ENCODE peak calls at places on chromosomes 13 and 19, in ten cellular contexts. P, S, R, Z, E, M, H, B, G and J are unnamed samples.

GRCh38 chr19:38441660-38442348 is 8.3 kb downstream of the RYR1 start:
- DNase-seq in B (no peak), S (no peak), G (no peak), P (peak; percentile 77), H (no peak), R (no peak), Z (no peak), E (no peak), M (peak; percentile 49), J (no peak)

GRCh38 chr13:72430923-72431322 is 296.5 kb downstream of the MZT1 start:
- DNase-seq in H (no peak), B (no peak), Z (no peak), E (no peak), S (no peak), G (no peak), P (no peak), R (no peak), M (no peak), J (no peak)

GRCh38 chr13:88124142-88124541 is 453.0 kb downstream of the SLITRK5 start:
- DNase-seq in G (no peak), R (no peak), H (no peak), E (no peak), B (no peak), M (no peak), P (no peak), S (no peak), Z (no peak), J (no peak)

GRCh38 chr19:13876834-13877233 is at the start of gene NANOS3:
- DNase-seq in P (no peak), M (no peak), S (no peak), B (no peak), R (no peak), E (no peak), H (no peak), Z (no peak), G (no peak), J (no peak)

GRCh38 chr13:100089633-100090032 is 740 bp downstream of the PCCA start:
- DNase-seq in M (no peak), P (no peak), S (no peak), G (no peak), E (no peak), H (peak; percentile 16), Z (peak; percentile 34), R (no peak), B (no peak), J (no peak)

GRCh38 chr13:113040597-113041292 is 64.8 kb upstream of the F7 start:
- DNase-seq in P (no peak), R (no peak), H (no peak), G (no peak), E (no peak), M (no peak), Z (no peak), S (no peak), B (no peak), J (no peak)

GRCh38 chr13:114129649-114130062 is 2.8 kb downstream of the RASA3 start:
- DNase-seq in E (no peak), R (no peak), P (no peak), G (no peak), H (no peak), M (no peak), Z (no peak), B (no peak), S (no peak), J (no peak)

GRCh38 chr19:10043286-10043927 is 30.1 kb downstream of the RDH8 start:
- DNase-seq in G (no peak), P (no peak), R (no peak), M (peak; percentile 49), B (no peak), Z (peak; percentile 33), S (no peak), H (peak; percentile 48), E (no peak), J (no peak)

GRCh38 chr13:82848766-82849165 is 1033.5 kb downstream of the SLITRK1 start:
- DNase-seq in E (no peak), H (no peak), P (no peak), Z (no peak), R (no peak), S (no peak), B (no peak), M (no peak), G (no peak), J (no peak)

GRCh38 chr19:10491472-10492047 is 11.6 kb downstream of the KEAP1 start:
- DNase-seq in P (no peak), E (no peak), G (no peak), S (no peak), H (no peak), Z (no peak), R (no peak), B (no peak), M (no peak), J (no peak)

DNA sequence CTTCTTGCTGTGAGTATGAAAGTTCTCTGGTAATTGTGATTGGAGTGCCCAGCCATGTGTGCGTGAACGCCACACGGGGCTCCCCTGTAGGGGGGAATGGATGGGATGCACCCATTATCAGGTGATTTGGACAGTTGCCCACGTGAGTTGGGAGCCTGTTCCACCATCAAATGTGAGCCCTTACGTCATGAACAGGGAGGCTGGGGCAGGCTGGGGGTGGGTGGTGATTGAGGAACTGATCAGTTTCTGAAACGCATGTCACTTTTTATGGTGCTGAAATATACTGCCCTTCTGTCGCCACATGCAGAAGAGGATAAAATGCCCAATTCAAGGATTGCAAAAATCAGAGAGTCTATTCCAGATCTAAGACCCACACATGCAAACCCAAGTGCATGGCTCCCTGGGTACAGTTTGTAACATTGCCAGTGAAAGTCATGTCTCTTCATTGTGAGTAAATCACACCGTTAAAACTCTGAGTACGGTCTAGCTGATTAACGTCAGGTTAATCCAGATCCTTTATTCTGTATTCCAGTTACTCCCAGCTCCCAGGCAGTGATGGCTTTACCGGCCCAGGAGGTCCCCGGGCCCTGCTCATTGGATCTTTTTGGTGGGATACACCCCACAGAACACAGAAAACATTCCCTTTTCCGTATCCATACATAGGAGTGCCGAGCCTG is 90.2 kb downstream of the RAB20 start:
- DNase-seq in M (no peak), R (no peak), P (no peak), Z (no peak), B (no peak), G (no peak), S (no peak), H (no peak), E (no peak), J (no peak)
- H3K27ac ChIP-seq in M (no peak overlapping the region), R (peak overlapping the region; percentile 27), P (no peak overlapping the region), Z (no peak overlapping the region), B (no peak overlapping the region), G (no peak overlapping the region), S (no peak overlapping the region), H (no peak overlapping the region), E (no peak overlapping the region), J (no peak overlapping the region)

GRCh38 chr13:28326081-28326480 is 168.8 kb downstream of the FLT1 start:
- DNase-seq in M (no peak), H (no peak), R (no peak), E (no peak), B (no peak), S (no peak), Z (no peak), G (no peak), P (no peak), J (no peak)

GRCh38 chr13:28327761-28328607 is 166.9 kb downstream of the FLT1 start:
- DNase-seq in B (no peak), Z (peak; percentile 50), M (no peak), E (no peak), S (no peak), H (no peak), R (no peak), P (no peak), G (no peak), J (no peak)

GRCh38 chr13:28325022-28325421 is 169.9 kb downstream of the FLT1 start:
- DNase-seq in P (no peak), E (no peak), S (no peak), M (no peak), B (no peak), G (no peak), R (no peak), H (no peak), Z (no peak), J (no peak)

GRCh38 chr13:28333204-28333900 is 161.6 kb downstream of the FLT1 start:
- DNase-seq in H (no peak), S (no peak), R (no peak), B (no peak), Z (no peak), P (no peak), M (no peak), E (no peak), G (no peak), J (no peak)

DNA sequence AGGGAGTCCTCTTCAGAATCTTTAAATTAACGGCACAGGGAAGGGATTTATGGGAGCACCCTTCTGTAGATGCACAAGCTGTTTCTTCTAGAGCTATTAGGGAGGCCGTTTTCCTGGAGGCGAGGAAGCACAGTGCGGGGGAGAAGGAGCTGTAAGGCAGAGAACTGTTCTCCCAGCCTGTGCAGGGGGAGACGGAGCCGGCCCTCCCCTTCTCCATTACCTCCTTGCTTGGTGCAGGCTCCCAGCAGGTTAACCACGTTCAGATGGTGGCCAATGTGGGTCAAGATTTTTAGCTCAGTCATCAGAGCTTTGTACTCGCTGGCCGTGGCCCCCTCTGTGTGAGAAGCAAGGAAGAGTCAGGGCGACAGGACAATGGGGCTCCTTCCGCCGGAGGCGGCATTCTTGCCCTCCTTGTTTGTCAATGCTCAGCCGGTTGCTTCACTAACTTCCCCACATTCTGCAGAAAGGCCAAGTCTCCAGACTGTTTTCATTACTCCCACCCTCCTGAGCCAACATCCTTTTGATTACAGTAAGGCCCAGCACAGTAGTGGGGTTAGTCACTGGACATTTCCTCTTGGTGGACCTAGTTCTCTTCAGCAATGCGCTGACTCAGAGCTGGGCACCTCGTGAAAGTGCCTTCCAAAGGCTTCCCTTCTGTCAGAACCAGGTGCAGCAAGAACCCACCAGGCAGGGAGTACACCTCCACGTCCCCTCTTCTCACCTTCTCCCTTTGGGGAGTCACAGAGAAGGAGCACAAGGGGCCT is 165.4 kb downstream of the FLT1 start:
- DNase-seq in B (no peak), S (no peak), E (no peak), H (peak; percentile 90), Z (peak; percentile 97), R (no peak), P (no peak), G (no peak), M (no peak), J (no peak)
- H3K27ac ChIP-seq in B (no peak overlapping the region), S (no peak overlapping the region), E (no peak overlapping the region), H (peak overlapping the region; percentile 26), Z (peak overlapping the region; percentile 57), R (peak overlapping the region; percentile 45), P (no peak overlapping the region), G (no peak overlapping the region), M (peak overlapping the region; percentile 56), J (no peak overlapping the region)

GRCh38 chr13:101698400-101698799 is 245.9 kb downstream of the ITGBL1 start:
- DNase-seq in B (no peak), G (no peak), P (no peak), Z (peak; percentile 7), E (no peak), S (no peak), R (no peak), H (no peak), M (no peak), J (no peak)
- H3K27ac ChIP-seq in B (no peak overlapping the region), G (no peak overlapping the region), P (no peak overlapping the region), Z (no peak overlapping the region), E (no peak overlapping the region), S (no peak overlapping the region), R (peak overlapping the region; percentile 14), H (no peak overlapping the region), M (no peak overlapping the region), J (no peak overlapping the region)

DNA sequence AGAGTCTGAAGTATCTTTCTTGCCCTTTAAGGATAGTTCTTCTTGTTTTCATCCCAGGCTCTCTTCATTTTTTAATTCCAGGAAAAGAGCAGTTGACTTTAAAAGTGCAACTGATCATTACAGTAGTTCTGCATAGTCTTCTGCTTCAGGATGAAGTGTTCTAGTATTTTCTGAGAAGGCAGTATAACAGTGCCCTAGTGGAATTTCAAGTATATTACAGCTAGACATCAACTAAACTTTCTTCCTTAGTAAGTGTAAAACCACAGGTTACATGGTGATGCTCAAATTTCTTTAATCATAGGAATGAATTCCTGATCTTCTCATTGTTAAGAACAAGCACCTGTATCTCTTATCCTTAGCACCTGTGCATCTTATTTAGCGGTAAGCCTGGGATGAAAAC is 10.9 kb downstream of the NUFIP1 start:
- DNase-seq in B (no peak), Z (no peak), R (no peak), M (no peak), S (no peak), P (no peak), E (no peak), G (no peak), H (no peak), J (no peak)
- H3K27ac ChIP-seq in B (no peak overlapping the region), Z (no peak overlapping the region), R (no peak overlapping the region), M (no peak overlapping the region), S (no peak overlapping the region), P (no peak overlapping the region), E (no peak overlapping the region), G (no peak overlapping the region), H (no peak overlapping the region), J (no peak overlapping the region)